ENCODE peak calls at places on chromosomes 2 and 18, in ten cellular contexts. N is heart left ventricle; O is NCI-H1436; T is stimulated activated CD8-positive, alpha-beta memory T cell treated with anti-CD3 and anti-CD28 coated beads, Interleukin-12 subunit alpha, Interleukin-12 subunit beta, amount 100 ng/mL, for 4 hours; J is tibial nerve; V is iris pigment epithelial cell; F is ureter; G is stimulated activated CD4-positive, alpha-beta T cell treated with anti-CD3 and anti-CD28 coated beads, Interleukin-1b, Interleukin-23, amount 100 ng/mL, for 48 hours; D is right cardiac atrium; B is mesendoderm. A is an unnamed sample.

GRCh38 chr2:207617011-207617671 is 8.1 kb downstream of the METTL21A start:
- DNase-seq in F (no peak), B (peak; percentile 78), O (no peak), D (no peak), J (no peak), N (no peak), G (no peak), V (peak; percentile 91), T (no peak), A (no peak)

GRCh38 chr2:79530443-79530842 is 17.6 kb downstream of the CTNNA2 start:
- DNase-seq in O (no peak), F (no peak), V (no peak), J (no peak), G (no peak), D (no peak), N (no peak), B (peak; percentile 75), T (no peak), A (no peak)

GRCh38 chr2:23614701-23615100 is 229.7 kb downstream of the KLHL29 start:
- DNase-seq in G (no peak), V (no peak), N (no peak), F (no peak), T (no peak), J (no peak), O (no peak), B (no peak), D (no peak), A (no peak)

GRCh38 chr2:129673881-129674513 is 305.5 kb upstream of the RAB6C start:
- DNase-seq in V (no peak), J (no peak), F (no peak), N (no peak), G (no peak), B (no peak), T (no peak), D (no peak), O (no peak), A (no peak)

GRCh38 chr18:35592298-35592697 is 10.8 kb downstream of the GALNT1 start:
- DNase-seq in G (no peak), T (no peak), D (no peak), V (no peak), N (no peak), B (no peak), J (no peak), F (no peak), O (no peak), A (peak; percentile 75)

GRCh38 chr2:209383212-209383611 is 40.6 kb upstream of the MAP2 start:
- DNase-seq in J (no peak), F (no peak), V (peak; percentile 95), D (no peak), O (peak; percentile 42), G (no peak), B (peak; percentile 27), T (no peak), N (no peak), A (no peak)

GRCh38 chr2:237553959-237554358 is 12.4 kb upstream of the PRLH start:
- DNase-seq in J (no peak), T (no peak), G (no peak), F (no peak), V (no peak), B (no peak), O (no peak), D (no peak), N (no peak), A (no peak)

GRCh38 chr2:176122633-176123482 is at the start of gene HOXD9:
- DNase-seq in O (peak; percentile 33), B (peak; percentile 73), G (no peak), N (no peak), J (peak; percentile 65), V (no peak), T (no peak), D (no peak), F (peak; percentile 87), A (no peak)

GRCh38 chr2:14927021-14927564 is 294.6 kb downstream of the LRATD1 start:
- DNase-seq in G (no peak), D (no peak), N (no peak), O (no peak), J (no peak), T (no peak), F (no peak), B (no peak), V (no peak), A (no peak)

GRCh38 chr2:215540646-215541045 is 104.8 kb upstream of the FN1 start:
- DNase-seq in F (no peak), G (no peak), B (no peak), O (no peak), T (no peak), N (no peak), D (no peak), V (peak; percentile 94), J (peak; percentile 17), A (no peak)

GRCh38 chr2:38533757-38534545 is 68.8 kb downstream of the HNRNPLL start:
- DNase-seq in J (no peak), O (no peak), G (no peak), F (no peak), B (no peak), D (no peak), N (no peak), T (no peak), V (peak; percentile 66), A (no peak)

GRCh38 chr2:73910873-73911547 is 15.7 kb upstream of the DGUOK start:
- DNase-seq in N (no peak), B (no peak), V (no peak), O (no peak), J (no peak), F (no peak), D (no peak), G (no peak), T (no peak), A (no peak)

GRCh38 chr2:205629021-205629817 is 53.1 kb upstream of the NRP2 start:
- DNase-seq in O (no peak), B (no peak), F (no peak), G (no peak), N (no peak), D (no peak), T (no peak), V (no peak), J (no peak), A (no peak)

GRCh38 chr2:32838418-32838817 is 108.3 kb upstream of the LTBP1 start:
- DNase-seq in N (no peak), V (no peak), J (no peak), O (no peak), G (no peak), F (no peak), D (no peak), T (no peak), B (no peak), A (no peak)

GRCh38 chr18:73245345-73245744 is 377.6 kb upstream of the NETO1 start:
- DNase-seq in O (no peak), J (no peak), V (no peak), T (no peak), F (no peak), N (no peak), B (peak; percentile 89), D (no peak), G (no peak), A (no peak)

GRCh38 chr2:205705511-205706397 is 23.5 kb downstream of the NRP2 start:
- DNase-seq in V (no peak), N (no peak), G (no peak), T (no peak), F (no peak), D (no peak), O (no peak), J (no peak), B (no peak), A (no peak)

GRCh38 chr2:72057308-72057707 is 90.4 kb downstream of the CYP26B1 start:
- DNase-seq in B (no peak), F (no peak), D (no peak), T (no peak), J (no peak), O (no peak), G (no peak), N (no peak), V (no peak), A (no peak)

GRCh38 chr2:60880633-60880987 is 764 bp upstream of the REL start:
- DNase-seq in V (no peak), G (no peak), N (no peak), J (no peak), T (no peak), D (no peak), F (no peak), B (no peak), O (no peak), A (no peak)

GRCh38 chr2:237421542-237422047 is 7.6 kb upstream of the COL6A3 start:
- DNase-seq in B (peak; percentile 93), O (peak; percentile 70), D (peak; percentile 83), V (peak; percentile 83), G (peak; percentile 79), T (peak; percentile 69), J (peak; percentile 83), N (peak; percentile 73), F (peak; percentile 80), A (peak; percentile 34)

GRCh38 chr2:29295843-29296242 is 180.6 kb downstream of the CLIP4 start:
- DNase-seq in O (no peak), N (no peak), D (no peak), B (peak; percentile 40), J (no peak), V (peak; percentile 44), G (no peak), F (no peak), T (no peak), A (no peak)

GRCh38 chr2:227653419-227653818 is 13.2 kb upstream of the SCYGR5 start:
- DNase-seq in T (no peak), V (peak; percentile 44), N (no peak), F (no peak), O (no peak), J (no peak), D (no peak), B (no peak), G (no peak), A (no peak)

GRCh38 chr18:26383454-26384270 is 157.4 kb downstream of the TAF4B start:
- DNase-seq in V (peak; percentile 72), N (no peak), F (no peak), B (peak; percentile 65), G (no peak), O (peak; percentile 22), J (no peak), T (no peak), D (no peak), A (no peak)

GRCh38 chr2:226882606-226883005 is 46.8 kb downstream of the RHBDD1 start:
- DNase-seq in D (no peak), G (no peak), T (no peak), N (no peak), V (peak; percentile 39), F (no peak), J (no peak), O (no peak), B (no peak), A (no peak)

GRCh38 chr18:47595816-47596501 is 334.5 kb downstream of the SMAD2 start:
- DNase-seq in B (peak; percentile 70), V (no peak), G (no peak), T (no peak), F (no peak), D (no peak), J (no peak), O (no peak), N (no peak), A (peak; percentile 15)

GRCh38 chr18:27750014-27750413 is 426.9 kb downstream of the CDH2 start:
- DNase-seq in D (peak; percentile 16), J (peak; percentile 22), B (peak; percentile 98), O (peak; percentile 36), N (peak; percentile 31), G (no peak), F (no peak), T (no peak), V (peak; percentile 93), A (no peak)

A was measured in stimulated activated naive B cell treated with anti-CD40 and anti-IgM and Interleukin-4, amounts not matched to agents 10 μg/mL and 1 μg/mL and 100 μg/mL, for 72 hours.